ENCODE peak calls at places on chromosome 5, in nine cellular contexts. R is IMR-90, E is psoas muscle, V is stomach, B is BJ, W is PC-3, T is lung, Z is astrocyte, N is brain microvascular endothelial cell. Y is an unnamed sample.

GRCh38 chr5:75885849-75886596 is 168.8 kb upstream of the POC5 start:
- DNase-seq in R (no peak), E (no peak), V (no peak), B (no peak), W (no peak), T (no peak), Z (no peak), N (peak), Y (no peak)

GRCh38 chr5:102858808-102859207 is 103.7 kb downstream of the PAM start:
- DNase-seq in R (peak), E (no peak), V (no peak), B (peak), W (peak), T (no peak), Z (peak), N (peak), Y (peak)

GRCh38 chr5:81925012-81925411 is 46.8 kb upstream of the ATG10 start:
- DNase-seq in R (no peak), E (no peak), V (no peak), B (no peak), W (no peak), T (no peak), Z (no peak), N (no peak), Y (no peak)

GRCh38 chr5:72144762-72145161 is 37.5 kb downstream of the MAP1B start:
- DNase-seq in R (no peak), E (no peak), V (no peak), B (no peak), W (no peak), T (no peak), Z (no peak), N (no peak), Y (no peak)

GRCh38 chr5:141877478-141878185 is 578 bp downstream of the PCDH1 start:
- DNase-seq in R (no peak), E (no peak), V (no peak), B (no peak), W (peak), T (no peak), Z (no peak), N (no peak), Y (no peak)

GRCh38 chr5:141373673-141374317 is at the start of gene PCDHGA6:
- DNase-seq in R (peak), E (no peak), V (no peak), B (no peak), W (no peak), T (no peak), Z (peak), N (no peak), Y (peak)

GRCh38 chr5:76332102-76332501 is 71.0 kb upstream of the IQGAP2 start:
- DNase-seq in R (no peak), E (no peak), V (peak), B (no peak), W (no peak), T (no peak), Z (no peak), N (no peak), Y (no peak)

GRCh38 chr5:127997131-127997775 is 86.3 kb upstream of the SLC12A2 start:
- DNase-seq in R (no peak), E (no peak), V (no peak), B (no peak), W (no peak), T (no peak), Z (peak), N (no peak), Y (no peak)

GRCh38 chr5:54917323-54917722 is 68.1 kb downstream of the ESM1 start:
- DNase-seq in R (no peak), E (no peak), V (no peak), B (no peak), W (no peak), T (no peak), Z (no peak), N (no peak), Y (no peak)

GRCh38 chr5:142428773-142429473 is 104.1 kb upstream of the SPRY4 start:
- DNase-seq in R (no peak), E (no peak), V (no peak), B (no peak), W (no peak), T (no peak), Z (no peak), N (no peak), Y (no peak)

GRCh38 chr5:169753795-169754194 is 116.7 kb downstream of the DOCK2 start:
- DNase-seq in R (peak), E (no peak), V (no peak), B (no peak), W (no peak), T (no peak), Z (peak), N (no peak), Y (peak)

GRCh38 chr5:175711031-175711430 is 53.2 kb downstream of the HRH2 start:
- DNase-seq in R (no peak), E (no peak), V (no peak), B (no peak), W (no peak), T (no peak), Z (no peak), N (no peak), Y (no peak)

GRCh38 chr5:110441035-110441434 is 285.4 kb downstream of the TMEM232 start:
- DNase-seq in R (peak), E (no peak), V (no peak), B (no peak), W (peak), T (no peak), Z (peak), N (peak), Y (peak)

GRCh38 chr5:95727764-95728191 is 3.4 kb upstream of the RHOBTB3 start:
- DNase-seq in R (no peak), E (no peak), V (no peak), B (no peak), W (peak), T (no peak), Z (peak), N (no peak), Y (peak)

GRCh38 chr5:146909496-146910068 is 31.0 kb upstream of the PPP2R2B start:
- DNase-seq in R (no peak), E (no peak), V (no peak), B (no peak), W (no peak), T (no peak), Z (no peak), N (no peak), Y (no peak)

GRCh38 chr5:13316191-13316590 is 628.3 kb downstream of the DNAH5 start:
- DNase-seq in R (no peak), E (no peak), V (no peak), B (no peak), W (no peak), T (no peak), Z (peak), N (no peak), Y (no peak)

GRCh38 chr5:78735834-78736463 is 87.4 kb upstream of the LHFPL2 start:
- DNase-seq in R (no peak), E (no peak), V (no peak), B (no peak), W (no peak), T (no peak), Z (no peak), N (no peak), Y (no peak)

GRCh38 chr5:94174748-94175411 is 433.5 kb upstream of the POU5F2 start:
- DNase-seq in R (peak), E (no peak), V (no peak), B (no peak), W (peak), T (no peak), Z (peak), N (peak), Y (peak)

GRCh38 chr5:11912-12311 is 80.1 kb upstream of the PLEKHG4B start:
- DNase-seq in R (no peak), E (no peak), V (no peak), B (no peak), W (peak), T (no peak), Z (peak), N (no peak), Y (peak)

GRCh38 chr5:124649548-124650501 is 96.6 kb downstream of the ZNF608 start:
- DNase-seq in R (peak), E (peak), V (peak), B (peak), W (peak), T (peak), Z (peak), N (peak), Y (peak)

GRCh38 chr5:176188506-176189193 is 49.6 kb upstream of the SIMC1 start:
- DNase-seq in R (no peak), E (no peak), V (no peak), B (no peak), W (no peak), T (no peak), Z (no peak), N (no peak), Y (no peak)

GRCh38 chr5:179998485-179998884 is 73.1 kb downstream of the RNF130 start:
- DNase-seq in R (no peak), E (no peak), V (no peak), B (no peak), W (no peak), T (no peak), Z (no peak), N (no peak), Y (no peak)

GRCh38 chr5:142866563-142867275 is 96.5 kb downstream of the ARHGAP26 start:
- DNase-seq in R (peak), E (no peak), V (peak), B (no peak), W (peak), T (peak), Z (peak), N (peak), Y (peak)

GRCh38 chr5:170552486-170553122 is 48.8 kb downstream of the KCNIP1 start:
- DNase-seq in R (peak), E (peak), V (peak), B (peak), W (no peak), T (no peak), Z (peak), N (peak), Y (peak)

GRCh38 chr5:97090944-97091343 is 51.5 kb downstream of the LIX1 start:
- DNase-seq in R (no peak), E (no peak), V (no peak), B (no peak), W (no peak), T (no peak), Z (no peak), N (no peak), Y (no peak)

GRCh38 chr5:179371681-179372675 is 26.7 kb upstream of the ADAMTS2 start:
- DNase-seq in R (no peak), E (peak), V (no peak), B (no peak), W (no peak), T (no peak), Z (no peak), N (no peak), Y (peak)

GRCh38 chr5:80031109-80031508 is 4.0 kb upstream of the THBS4 start:
- DNase-seq in R (no peak), E (no peak), V (no peak), B (no peak), W (no peak), T (no peak), Z (no peak), N (no peak), Y (no peak)

GRCh38 chr5:81006955-81007636 is 46.9 kb downstream of the RASGRF2 start:
- DNase-seq in R (no peak), E (no peak), V (no peak), B (no peak), W (no peak), T (no peak), Z (no peak), N (no peak), Y (no peak)

GRCh38 chr5:66994790-66995189 is 201.8 kb downstream of the CD180 start:
- DNase-seq in R (no peak), E (no peak), V (no peak), B (no peak), W (peak), T (no peak), Z (no peak), N (no peak), Y (no peak)

GRCh38 chr5:39503148-39503547 is 78.4 kb upstream of the DAB2 start:
- DNase-seq in R (peak), E (no peak), V (peak), B (no peak), W (no peak), T (peak), Z (no peak), N (no peak), Y (peak)

GRCh38 chr5:43627028-43627427 is 24.0 kb downstream of the NNT start:
- DNase-seq in R (peak), E (peak), V (no peak), B (no peak), W (peak), T (no peak), Z (no peak), N (peak), Y (peak)

GRCh38 chr5:56910123-56910951 is 941 bp downstream of the SETD9 start:
- DNase-seq in R (no peak), E (peak), V (peak), B (no peak), W (no peak), T (no peak), Z (peak), N (no peak), Y (peak)

GRCh38 chr5:61641748-61642565 is 309.9 kb downstream of the ZSWIM6 start:
- DNase-seq in R (no peak), E (no peak), V (no peak), B (no peak), W (no peak), T (no peak), Z (no peak), N (no peak), Y (peak)

GRCh38 chr5:66793049-66793448 is 196.9 kb downstream of the MAST4 start:
- DNase-seq in R (no peak), E (no peak), V (no peak), B (no peak), W (no peak), T (no peak), Z (no peak), N (no peak), Y (no peak)

GRCh38 chr5:56829137-56829536 is 13.8 kb downstream of the MAP3K1 start:
- DNase-seq in R (peak), E (no peak), V (no peak), B (no peak), W (peak), T (no peak), Z (peak), N (peak), Y (no peak)

DNA sequence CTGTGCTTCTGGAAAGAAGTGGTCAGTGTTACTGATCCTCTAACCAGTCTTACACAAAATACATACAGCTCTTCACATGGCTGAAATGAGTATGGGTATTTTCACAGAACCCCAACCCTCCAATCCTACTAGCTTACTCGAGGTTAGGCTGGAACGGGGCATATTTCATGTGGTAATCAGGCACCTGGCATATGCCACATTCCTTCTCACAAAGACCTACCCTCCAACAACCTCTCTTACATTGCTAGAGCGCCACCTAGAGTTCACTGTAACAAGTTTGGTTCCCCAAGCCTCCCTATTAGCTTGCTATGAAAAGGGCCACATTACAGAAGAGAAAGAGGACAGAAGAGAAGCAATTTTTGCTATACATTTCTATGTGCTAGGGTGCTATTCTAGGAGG is 597.3 kb downstream of the PRELID2 start:
- DNase-seq in R (peak), E (no peak), V (peak), B (no peak), W (peak), T (no peak), Z (peak), N (peak), Y (peak)
- TF ChIP-seq CTCF in R (peak), E (no peak), V (no peak), B (peak), W (peak), T (no peak), Z (peak), N (peak), Y (peak)

DNA sequence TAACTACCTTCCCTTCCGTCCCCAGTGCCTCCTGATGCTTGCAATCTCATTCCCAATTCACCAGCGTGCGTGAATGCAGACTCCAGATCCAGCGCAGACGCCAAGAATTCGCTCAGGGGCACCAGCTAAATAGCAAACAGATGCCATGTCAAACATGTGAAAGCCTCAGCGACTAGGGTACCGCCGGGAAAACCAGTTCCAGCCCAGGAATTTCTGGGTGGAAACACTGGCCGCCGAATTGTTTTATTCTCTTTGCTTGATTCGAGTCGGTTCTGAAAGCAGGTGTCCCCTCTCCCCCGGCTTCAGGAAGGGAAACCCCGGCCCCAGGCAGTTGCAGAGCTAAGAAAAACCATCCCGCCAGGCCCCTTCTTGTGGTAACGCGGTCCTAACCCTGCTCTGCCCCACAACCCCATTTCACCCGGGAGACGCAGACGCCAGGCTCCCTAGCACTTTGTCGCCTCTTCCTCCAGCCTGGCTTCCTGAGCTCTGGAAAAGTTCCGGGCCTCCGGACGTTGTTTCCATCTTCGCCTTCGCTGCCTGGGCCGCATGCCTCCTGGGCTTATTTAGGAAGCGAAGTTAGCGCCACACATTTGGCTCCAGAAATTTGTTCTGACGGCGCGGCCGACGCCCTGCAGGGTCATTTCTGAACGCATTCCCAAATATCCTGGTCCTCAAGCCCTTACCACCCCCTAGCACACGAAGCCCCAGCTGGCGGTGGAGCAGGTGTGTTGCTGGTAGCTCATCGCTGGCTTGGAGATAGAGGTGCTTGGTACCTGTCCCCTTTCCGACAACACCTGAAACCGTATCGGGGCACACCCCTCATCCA is 649 bp upstream of the LVRN start:
- DNase-seq in R (no peak), E (peak), V (no peak), B (no peak), W (no peak), T (no peak), Z (no peak), N (no peak), Y (peak)
- H3K4me3 ChIP-seq in R (no peak), E (peak), V (peak), B (peak), W (no peak), T (no peak), Z (peak), N (peak), Y (peak)

GRCh38 chr5:157323107-157323706 is 57.3 kb downstream of the CYFIP2 start:
- DNase-seq in R (no peak), E (no peak), V (no peak), B (no peak), W (no peak), T (no peak), Z (no peak), N (no peak), Y (no peak)
- TF ChIP-seq CTCF in R (peak), E (no peak), V (no peak), B (peak), W (peak), T (no peak), Z (peak), N (peak), Y (peak)

DNA sequence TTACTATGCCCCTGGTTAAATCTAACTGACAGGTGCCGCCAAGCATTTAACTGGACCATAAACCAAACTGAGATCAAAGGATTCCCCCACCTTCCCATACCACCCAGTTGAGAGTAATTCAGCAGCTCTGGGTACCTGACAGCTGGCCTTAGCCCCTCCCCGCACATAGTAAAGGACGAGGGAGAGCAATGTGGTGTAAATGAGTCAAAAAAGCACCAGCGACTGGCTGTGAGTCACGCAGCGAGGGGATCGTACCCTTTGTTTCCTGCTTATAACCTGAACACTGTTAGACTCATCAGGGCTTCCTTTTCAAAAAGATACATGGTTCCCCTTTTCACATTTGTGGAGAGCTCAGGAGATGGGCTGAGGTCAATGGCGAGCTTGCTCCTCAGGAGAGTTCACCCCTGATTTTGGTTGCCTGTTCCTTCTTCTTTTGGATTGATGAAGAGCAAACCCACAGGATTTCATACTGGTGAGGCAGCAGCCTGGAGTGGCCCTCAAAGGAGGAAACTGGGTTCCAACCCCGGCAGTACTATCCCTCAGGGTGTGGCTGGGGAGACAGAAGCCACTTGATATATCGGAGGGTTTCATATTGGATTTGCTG is 71.5 kb downstream of the ANKRD33B start:
- DNase-seq in R (peak), E (no peak), V (no peak), B (no peak), W (peak), T (no peak), Z (peak), N (peak), Y (peak)
- H3K4me3 ChIP-seq in R (no peak), E (no peak), V (no peak), B (no peak), W (no peak), T (no peak), Z (no peak), N (no peak), Y (no peak)